ENCODE peak calls at places on chromosomes 4 and X, in seven cellular contexts. One of them, this sample, is unnamed.

GRCh38 chrX:54494970-54495813 is 842 bp downstream of the FGD1 start:
- DNase-seq in GM23338: peak
- DNase-seq in A549: peak
- DNase-seq in SK-N-SH: peak
- DNase-seq in HCT116: no peak
- DNase-seq in Panc1: no peak
- DNase-seq in HepG2: no peak
- DNase-seq in this sample: no peak

GRCh38 chrX:46255066-46255465 is 290.2 kb downstream of the ZNF674 start:
- DNase-seq in HepG2: no peak
- DNase-seq in Panc1: no peak
- DNase-seq in A549: no peak
- DNase-seq in HCT116: no peak
- DNase-seq in GM23338: no peak
- DNase-seq in SK-N-SH: no peak
- DNase-seq in this sample: no peak

GRCh38 chr4:119781044-119781443 is 152.4 kb upstream of the PDE5A start:
- DNase-seq in HCT116: no peak
- DNase-seq in GM23338: no peak
- DNase-seq in SK-N-SH: no peak
- DNase-seq in A549: no peak
- DNase-seq in HepG2: no peak
- DNase-seq in Panc1: no peak
- DNase-seq in this sample: no peak

GRCh38 chrX:95063554-95063953 is 1389.5 kb downstream of the FAM133A start:
- DNase-seq in HepG2: no peak
- DNase-seq in HCT116: no peak
- DNase-seq in Panc1: no peak
- DNase-seq in GM23338: no peak
- DNase-seq in A549: no peak
- DNase-seq in SK-N-SH: no peak
- DNase-seq in this sample: no peak

GRCh38 chr4:97185233-97185632 is 958.0 kb downstream of the STPG2 start:
- DNase-seq in HepG2: no peak
- DNase-seq in Panc1: no peak
- DNase-seq in GM23338: no peak
- DNase-seq in SK-N-SH: no peak
- DNase-seq in HCT116: no peak
- DNase-seq in A549: no peak
- DNase-seq in this sample: no peak

GRCh38 chr4:92830771-92831170 is 527.0 kb downstream of the GRID2 start:
- DNase-seq in HepG2: no peak
- DNase-seq in SK-N-SH: no peak
- DNase-seq in A549: no peak
- DNase-seq in GM23338: no peak
- DNase-seq in HCT116: no peak
- DNase-seq in Panc1: no peak
- DNase-seq in this sample: no peak

GRCh38 chr4:126906466-126906865 is 726.3 kb upstream of the INTU start:
- DNase-seq in HepG2: no peak
- DNase-seq in HCT116: no peak
- DNase-seq in Panc1: no peak
- DNase-seq in SK-N-SH: no peak
- DNase-seq in A549: no peak
- DNase-seq in GM23338: peak
- DNase-seq in this sample: no peak

GRCh38 chrX:25427873-25428555 is 412.2 kb upstream of the ARX start:
- DNase-seq in A549: no peak
- DNase-seq in Panc1: no peak
- DNase-seq in GM23338: peak
- DNase-seq in HepG2: no peak
- DNase-seq in SK-N-SH: no peak
- DNase-seq in HCT116: no peak
- DNase-seq in this sample: no peak

GRCh38 chr4:133146192-133146573 is 2.9 kb upstream of the PCDH10 start:
- DNase-seq in HCT116: no peak
- DNase-seq in GM23338: no peak
- DNase-seq in SK-N-SH: no peak
- DNase-seq in A549: no peak
- DNase-seq in Panc1: no peak
- DNase-seq in HepG2: no peak
- DNase-seq in this sample: no peak

GRCh38 chrX:132330156-132330729 is 111.0 kb upstream of the RAP2C start:
- DNase-seq in SK-N-SH: no peak
- DNase-seq in A549: no peak
- DNase-seq in GM23338: no peak
- DNase-seq in HCT116: no peak
- DNase-seq in Panc1: no peak
- DNase-seq in HepG2: peak
- DNase-seq in this sample: no peak

DNA sequence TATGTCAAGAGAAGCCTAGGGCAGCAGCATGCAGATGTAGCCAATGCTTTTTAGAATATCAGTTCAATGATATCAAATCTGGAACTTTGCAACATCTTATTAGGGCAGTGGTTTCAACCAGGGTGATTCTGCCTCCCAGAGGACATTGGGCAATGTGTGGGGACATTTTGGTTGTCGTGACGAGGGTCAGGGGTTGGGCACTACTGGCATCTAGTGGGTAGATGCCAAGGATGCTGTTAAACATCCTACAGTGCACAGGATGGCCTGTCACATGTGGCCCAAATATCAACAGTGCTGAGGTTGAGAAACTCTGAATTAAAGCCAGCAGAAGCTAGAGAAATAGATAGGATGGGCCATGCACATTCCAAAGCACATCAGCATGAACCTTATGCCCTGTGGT is 152.3 kb downstream of the AMELX start:
- DNase-seq in SK-N-SH: no peak
- DNase-seq in HepG2: no peak
- DNase-seq in Panc1: no peak
- DNase-seq in A549: no peak
- DNase-seq in GM23338: no peak
- DNase-seq in HCT116: no peak
- DNase-seq in this sample: no peak
- TF ChIP-seq REST in SK-N-SH: no peak
- TF ChIP-seq REST in HepG2: no peak
- TF ChIP-seq REST in Panc1: no peak
- TF ChIP-seq REST in A549: no peak
- TF ChIP-seq REST in GM23338: no peak
- TF ChIP-seq REST in HCT116: no peak
- TF ChIP-seq REST in this sample: no peak

DNA sequence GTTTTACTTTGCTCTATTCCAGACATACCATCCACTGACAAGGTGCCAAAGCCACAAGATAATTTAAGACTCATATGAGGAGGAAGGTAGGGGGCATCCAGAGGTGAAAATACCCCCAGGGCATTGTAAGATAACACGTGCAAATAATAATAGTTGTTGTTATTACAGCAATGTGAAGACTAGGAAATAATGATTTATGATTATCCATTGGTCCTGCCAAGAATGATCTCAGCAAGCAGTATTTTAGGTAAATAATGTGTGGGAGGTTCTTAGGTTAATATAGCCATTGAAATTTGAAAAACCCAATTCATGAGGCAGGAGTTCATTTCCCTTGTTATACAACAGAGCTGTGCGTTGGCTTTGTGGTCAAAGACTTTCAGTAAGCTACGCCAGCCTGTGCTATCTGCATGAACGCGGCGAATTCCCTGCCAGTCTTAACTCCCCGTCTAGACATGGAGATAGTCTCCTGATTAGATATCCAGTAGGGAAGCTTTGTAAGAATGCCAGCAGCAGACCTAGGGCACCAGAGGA is 47.2 kb upstream of the MXRA5 start:
- DNase-seq in SK-N-SH: no peak
- DNase-seq in HCT116: no peak
- DNase-seq in Panc1: no peak
- DNase-seq in A549: no peak
- DNase-seq in HepG2: no peak
- DNase-seq in GM23338: no peak
- DNase-seq in this sample: no peak
- TF ChIP-seq REST in SK-N-SH: no peak
- TF ChIP-seq REST in HCT116: no peak
- TF ChIP-seq REST in Panc1: no peak
- TF ChIP-seq REST in A549: no peak
- TF ChIP-seq REST in HepG2: no peak
- TF ChIP-seq REST in GM23338: no peak
- TF ChIP-seq REST in this sample: no peak

DNA sequence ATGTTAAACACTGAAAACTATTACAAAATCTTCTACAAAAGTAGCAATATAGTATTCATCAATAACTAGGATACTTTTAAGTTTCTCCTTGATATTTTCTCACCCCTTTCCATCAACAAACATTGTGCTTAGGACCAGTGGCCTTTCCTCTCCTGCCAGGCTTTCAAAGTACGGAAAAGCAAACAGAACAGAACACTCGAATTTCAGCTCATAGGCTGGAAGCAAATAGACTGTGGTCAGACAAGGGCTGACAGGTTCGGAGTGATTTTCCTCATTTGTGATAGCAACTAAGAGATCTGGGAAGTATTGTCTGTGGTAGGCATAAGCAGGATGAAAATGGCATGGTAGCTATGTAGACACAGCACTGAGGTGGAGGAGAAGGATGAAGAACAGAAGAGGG is 68.6 kb upstream of the SORBS2 start:
- DNase-seq in GM23338: no peak
- DNase-seq in HepG2: peak
- DNase-seq in A549: peak
- DNase-seq in HCT116: no peak
- DNase-seq in Panc1: no peak
- DNase-seq in SK-N-SH: no peak
- DNase-seq in this sample: no peak
- TF ChIP-seq REST in GM23338: no peak
- TF ChIP-seq REST in HepG2: no peak
- TF ChIP-seq REST in A549: no peak
- TF ChIP-seq REST in HCT116: no peak
- TF ChIP-seq REST in Panc1: no peak
- TF ChIP-seq REST in SK-N-SH: no peak
- TF ChIP-seq REST in this sample: no peak

DNA sequence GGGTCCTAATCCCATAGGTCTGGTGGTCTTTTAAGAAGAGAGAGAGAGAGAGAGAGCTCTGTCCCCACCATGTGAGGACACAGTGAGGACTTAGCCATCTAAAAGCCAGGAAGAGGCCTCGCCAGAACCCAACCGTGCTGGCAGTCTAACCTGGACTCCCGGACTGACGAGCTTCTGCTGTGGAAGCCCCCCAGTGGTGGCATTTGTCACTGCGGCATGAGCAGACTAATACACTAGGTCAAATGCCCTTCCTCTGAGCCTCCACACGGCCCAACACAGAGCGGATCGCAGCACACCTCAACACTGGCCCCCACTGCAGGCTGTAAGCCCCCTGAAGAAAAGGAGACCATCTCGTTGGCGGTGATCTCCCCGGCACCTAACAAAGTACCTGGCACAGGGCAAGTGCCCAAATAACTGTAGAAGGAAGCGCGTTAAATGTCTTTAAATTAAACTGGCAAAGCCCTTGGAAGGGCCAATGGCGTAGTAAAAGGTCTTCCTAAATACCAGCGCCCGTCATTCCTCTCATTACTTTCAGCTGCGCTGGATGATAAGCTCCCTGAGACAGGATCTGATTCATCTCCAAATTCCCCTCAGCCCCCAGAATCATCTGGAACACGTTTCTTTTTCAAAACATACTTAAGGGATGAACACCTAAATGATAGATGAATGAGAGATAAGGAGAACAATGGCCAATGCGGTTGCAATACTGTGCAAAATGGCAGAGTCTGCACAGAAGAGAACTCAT is 95.2 kb downstream of the AFAP1 start:
- DNase-seq in HCT116: peak
- DNase-seq in Panc1: no peak
- DNase-seq in SK-N-SH: peak
- DNase-seq in A549: peak
- DNase-seq in HepG2: peak
- DNase-seq in GM23338: peak
- DNase-seq in this sample: peak
- TF ChIP-seq REST in HCT116: no peak
- TF ChIP-seq REST in Panc1: no peak
- TF ChIP-seq REST in SK-N-SH: peak
- TF ChIP-seq REST in A549: no peak
- TF ChIP-seq REST in HepG2: no peak
- TF ChIP-seq REST in GM23338: no peak
- TF ChIP-seq REST in this sample: no peak

DNA sequence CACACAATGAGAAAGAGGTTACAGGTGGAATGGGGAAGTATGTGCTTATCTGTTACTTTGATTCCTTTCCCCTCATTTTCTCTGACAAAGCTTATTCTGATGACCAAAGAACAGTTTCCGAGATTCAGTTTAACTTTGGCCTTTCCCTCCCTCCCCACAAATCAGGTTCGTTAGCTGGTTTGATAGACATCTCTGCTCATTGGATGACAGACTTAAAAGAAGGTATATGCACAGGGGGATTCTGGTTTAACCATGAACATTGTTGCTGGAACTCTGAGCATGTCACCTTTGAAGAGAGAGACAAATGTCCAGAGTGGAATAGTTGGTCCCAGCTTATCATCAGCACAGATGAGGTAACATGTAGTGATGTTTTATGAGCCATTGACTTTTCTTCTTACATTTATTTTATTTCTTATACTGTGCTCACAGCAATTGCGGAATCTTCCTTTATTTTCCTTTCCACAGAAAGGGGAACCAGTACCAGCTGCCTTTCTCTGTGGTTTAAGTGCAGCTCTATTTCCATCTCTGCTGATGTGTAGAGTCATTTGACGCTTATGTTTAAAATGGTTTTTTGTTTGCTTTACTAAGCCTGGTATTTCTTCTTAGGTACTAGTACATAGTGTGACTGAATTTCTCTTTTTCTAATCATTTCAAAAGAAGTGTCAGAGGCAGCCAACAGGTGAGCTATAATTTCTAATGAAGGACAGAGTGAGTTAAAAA is 125.0 kb downstream of the AKAP4 start:
- DNase-seq in Panc1: no peak
- DNase-seq in HCT116: no peak
- DNase-seq in SK-N-SH: no peak
- DNase-seq in GM23338: no peak
- DNase-seq in HepG2: no peak
- DNase-seq in A549: no peak
- DNase-seq in this sample: peak
- TF ChIP-seq REST in Panc1: no peak
- TF ChIP-seq REST in HCT116: no peak
- TF ChIP-seq REST in SK-N-SH: no peak
- TF ChIP-seq REST in GM23338: no peak
- TF ChIP-seq REST in HepG2: no peak
- TF ChIP-seq REST in A549: no peak
- TF ChIP-seq REST in this sample: no peak

DNA sequence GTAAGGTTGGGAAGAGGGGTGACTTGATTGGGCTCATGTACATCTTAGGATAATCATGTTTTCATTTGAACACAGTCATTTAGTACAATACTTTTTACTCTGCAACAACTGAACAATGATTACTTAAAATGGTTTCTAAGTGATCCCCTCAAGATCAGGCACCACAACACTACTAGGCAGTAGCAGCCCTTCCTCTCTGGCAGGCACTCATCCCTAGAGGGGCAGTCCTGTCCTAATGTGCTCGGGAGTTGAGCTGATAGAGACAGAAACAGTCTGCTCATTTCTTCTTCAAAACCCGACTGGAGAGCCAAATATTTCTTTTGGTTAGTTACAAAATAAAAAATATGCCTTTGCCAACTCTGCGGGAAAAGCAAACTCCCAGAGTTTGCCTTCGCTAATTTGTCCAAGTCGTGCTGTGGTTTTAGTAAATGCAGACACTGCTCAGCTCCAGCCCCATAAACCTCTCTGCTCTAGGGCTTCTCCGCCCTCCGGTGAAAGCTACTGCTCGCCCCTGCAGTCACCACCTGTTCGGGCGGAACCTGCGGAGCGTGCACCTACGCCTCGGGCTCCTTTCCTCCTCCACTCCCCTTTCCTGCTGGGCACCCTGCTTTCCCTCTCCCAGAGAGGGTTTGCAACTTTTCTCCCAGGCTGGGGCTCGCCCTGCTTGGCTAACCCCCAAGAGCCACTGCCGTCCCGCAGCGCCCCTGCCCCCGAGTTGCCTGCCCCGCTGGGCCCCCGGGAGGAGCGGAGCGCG is 524 bp upstream of the NPNT start:
- DNase-seq in SK-N-SH: no peak
- DNase-seq in A549: no peak
- DNase-seq in GM23338: peak
- DNase-seq in HepG2: no peak
- DNase-seq in HCT116: peak
- DNase-seq in Panc1: no peak
- DNase-seq in this sample: no peak
- TF ChIP-seq REST in SK-N-SH: no peak
- TF ChIP-seq REST in A549: no peak
- TF ChIP-seq REST in GM23338: no peak
- TF ChIP-seq REST in HepG2: no peak
- TF ChIP-seq REST in HCT116: no peak
- TF ChIP-seq REST in Panc1: no peak
- TF ChIP-seq REST in this sample: no peak

This sample was measured in HL-60.